ENCODE peak calls at places on chromosomes 1 and 21, in nine cellular contexts. O is transverse colon, W is endothelial cell of umbilical vein, X is HCT116, J is esophagus muscularis mucosa, V is prostate gland, I is GM12891, P is HepG2, F is sigmoid colon. U is an unnamed sample.

GRCh38 chr1:230752407-230752806 is 5.2 kb downstream of the CAPN9 start:
- DNase-seq in I (no peak), F (no peak), V (peak; percentile 88), J (no peak), O (peak; percentile 88), X (no peak), W (no peak), P (no peak), U (peak; percentile 82)

GRCh38 chr1:200925821-200926220 is 31.1 kb downstream of the INAVA start:
- DNase-seq in F (no peak), X (no peak), W (no peak), I (no peak), J (no peak), V (no peak), O (no peak), P (no peak), U (no peak)

GRCh38 chr1:73674945-73675561 is 522.9 kb downstream of the LRRIQ3 start:
- DNase-seq in P (no peak), J (no peak), O (no peak), V (no peak), F (no peak), I (no peak), W (peak; percentile 28), X (no peak), U (no peak)

GRCh38 chr1:179599623-179600249 is 8.1 kb downstream of the TDRD5 start:
- DNase-seq in W (peak; percentile 40), O (peak; percentile 35), P (peak; percentile 48), J (no peak), I (no peak), X (peak; percentile 44), F (no peak), V (peak; percentile 49), U (no peak)

GRCh38 chr1:96281491-96281890 is 440.1 kb upstream of the PTBP2 start:
- DNase-seq in O (no peak), J (no peak), X (no peak), V (no peak), P (no peak), I (no peak), F (no peak), W (no peak), U (no peak)

GRCh38 chr1:44002606-44003157 is 11.3 kb downstream of the CCDC24 start:
- DNase-seq in I (no peak), W (no peak), V (no peak), O (no peak), F (no peak), X (no peak), J (no peak), P (no peak), U (no peak)

GRCh38 chr21:25220169-25220568 is 387.1 kb downstream of the MRPL39 start:
- DNase-seq in V (no peak), W (no peak), X (no peak), F (no peak), I (no peak), P (no peak), J (no peak), O (no peak), U (no peak)

GRCh38 chr21:25639922-25640670 is 1.0 kb downstream of the JAM2 start:
- DNase-seq in F (peak; percentile 73), X (no peak), W (peak; percentile 21), I (no peak), O (no peak), J (no peak), V (peak; percentile 5), P (no peak), U (no peak)

GRCh38 chr1:75616436-75617433 is 5.8 kb upstream of the SLC44A5 start:
- DNase-seq in P (no peak), I (no peak), O (no peak), F (no peak), V (no peak), X (no peak), J (no peak), W (peak; percentile 61), U (no peak)

GRCh38 chr1:27745466-27745865 is 19.7 kb downstream of the FAM76A start:
- DNase-seq in I (no peak), V (no peak), F (no peak), P (no peak), W (no peak), O (no peak), X (no peak), J (no peak), U (no peak)

GRCh38 chr1:21277178-21277577 is 13.1 kb downstream of the ECE1 start:
- DNase-seq in V (no peak), O (no peak), F (peak; percentile 66), P (no peak), W (peak; percentile 43), J (no peak), X (no peak), I (no peak), U (no peak)

DNA sequence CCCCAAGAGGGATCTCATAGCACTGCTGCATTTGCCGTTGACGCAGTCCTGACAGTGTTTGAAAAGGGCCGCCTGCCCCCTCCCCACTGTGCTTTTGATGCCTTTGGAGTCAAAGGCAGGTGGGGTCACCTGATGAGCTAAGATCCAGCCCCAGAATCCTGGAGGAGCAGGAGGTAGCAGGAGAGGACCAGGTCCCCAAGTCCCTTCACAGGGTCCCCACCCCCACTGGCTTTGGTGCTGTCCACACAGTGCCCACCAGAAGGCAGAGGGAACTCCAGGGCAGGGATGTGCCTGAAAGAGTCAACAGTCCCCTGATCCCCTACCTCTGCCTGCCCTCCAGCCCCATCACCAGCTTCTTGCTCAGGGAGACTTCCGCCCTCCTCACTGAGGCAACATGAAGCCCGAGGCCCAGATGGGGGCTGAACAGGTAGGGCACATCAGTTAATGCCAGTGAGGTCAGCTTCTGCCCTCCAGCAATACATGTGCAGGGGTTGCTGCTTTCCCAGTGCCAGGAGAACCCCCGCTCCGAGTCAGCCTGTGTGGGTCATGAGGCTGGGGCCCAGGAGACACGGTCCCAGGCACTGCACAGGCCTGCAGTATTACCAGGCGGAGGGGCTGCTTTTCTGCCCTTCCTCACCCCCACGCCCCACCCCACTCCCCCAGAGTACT is 8.8 kb upstream of the KCNC4 start:
- DNase-seq in W (no peak), F (no peak), O (no peak), V (no peak), X (no peak), I (no peak), J (no peak), P (no peak), U (no peak)
- TF ChIP-seq POLR2A in W (no peak), F (no peak), O (no peak), V (no peak), X (no peak), I (no peak), J (no peak), P (no peak), U (no peak)

GRCh38 chr1:29542476-29543015 is 306.2 kb downstream of the PTPRU start:
- DNase-seq in X (no peak), W (no peak), V (no peak), O (no peak), J (no peak), I (no peak), P (no peak), F (peak; percentile 58), U (no peak)
- TF ChIP-seq POLR2AphosphoS5 in X (no peak), W (no peak), V (no peak), O (no peak), J (no peak), I (no peak), P (no peak), F (no peak), U (no peak)

GRCh38 chr1:6280761-6281451 is 20.0 kb upstream of the GPR153 start:
- DNase-seq in X (no peak), F (no peak), O (no peak), I (no peak), W (no peak), J (no peak), P (peak; percentile 54), V (no peak), U (no peak)
- TF ChIP-seq POLR2A in X (no peak), F (no peak), O (no peak), I (no peak), W (no peak), J (no peak), P (no peak), V (no peak), U (no peak)

DNA sequence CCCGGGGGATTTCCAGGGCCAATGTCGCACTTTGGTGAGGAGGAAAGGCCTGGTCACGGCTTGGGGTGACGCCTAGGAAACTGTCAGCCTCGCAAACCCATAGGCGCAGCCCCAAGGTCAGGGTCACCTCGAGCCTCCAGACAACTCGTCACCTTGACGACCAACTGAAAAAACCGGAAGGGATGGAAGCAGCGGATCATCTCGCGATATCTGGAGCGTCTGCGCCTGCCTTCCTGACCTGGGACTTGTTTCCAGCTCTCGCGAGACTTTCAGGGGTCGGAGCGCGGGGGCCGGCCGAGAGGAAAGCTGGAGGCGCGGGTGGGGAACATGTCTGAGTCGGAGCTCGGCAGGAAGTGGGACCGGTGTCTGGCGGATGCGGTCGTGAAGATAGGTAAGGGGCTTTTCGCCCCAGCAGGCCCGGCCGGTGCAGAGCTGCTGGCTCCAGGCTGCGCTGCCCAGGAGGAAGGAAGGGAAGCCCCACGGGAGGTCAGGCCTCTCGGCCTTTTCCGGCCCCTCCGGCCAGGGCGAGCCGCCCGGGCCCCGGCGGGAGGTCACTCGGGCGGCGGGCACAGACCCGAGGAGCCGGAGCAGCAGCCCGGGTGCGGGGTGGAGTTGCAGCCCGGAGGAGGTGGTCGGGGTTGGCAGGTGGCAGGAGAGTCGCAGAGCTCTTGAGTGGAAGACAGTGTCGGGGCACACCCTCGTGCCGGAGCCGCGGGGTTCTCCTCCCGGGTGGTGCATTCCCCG is 47.2 kb upstream of the NBL1 start:
- DNase-seq in W (peak; percentile 97), J (peak; percentile 99), P (peak; percentile 99), O (peak; percentile 98), V (peak; percentile 96), X (peak; percentile 96), F (peak; percentile 99), I (peak; percentile 79), U (peak; percentile 96)
- TF ChIP-seq POLR2AphosphoS5 in W (peak; percentile 73), J (peak; percentile 92), P (peak; percentile 81), O (peak; percentile 90), V (peak; percentile 86), X (peak; percentile 80), F (peak; percentile 92), I (peak; percentile 74), U (peak; percentile 74)

GRCh38 chr1:234961468-234962339 is 166.9 kb downstream of the TOMM20 start:
- DNase-seq in V (peak; percentile 69), I (no peak), W (peak; percentile 68), J (no peak), O (no peak), X (no peak), P (no peak), F (peak; percentile 56), U (no peak)
- TF ChIP-seq POLR2A in V (no peak), I (peak; percentile 78), W (no peak), J (no peak), O (peak; percentile 72), X (no peak), P (no peak), F (no peak), U (no peak)

GRCh38 chr1:108646661-108647269 is 14.1 kb downstream of the HENMT1 start:
- DNase-seq in W (peak; percentile 14), X (no peak), O (peak; percentile 89), I (no peak), P (peak; percentile 84), F (peak; percentile 79), J (no peak), V (peak; percentile 50), U (peak; percentile 64)
- TF ChIP-seq POLR2AphosphoS5 in W (no peak), X (no peak), O (peak; percentile 14), I (no peak), P (no peak), F (no peak), J (no peak), V (peak; percentile 65), U (peak; percentile 75)

GRCh38 chr1:45340816-45341215 is 576 bp upstream of the MUTYH start:
- DNase-seq in I (no peak), F (no peak), J (no peak), V (no peak), W (no peak), O (no peak), X (no peak), P (peak; percentile 18), U (no peak)
- TF ChIP-seq POLR2A in I (no peak), F (no peak), J (no peak), V (no peak), W (no peak), O (no peak), X (no peak), P (no peak), U (no peak)

U was measured in breast epithelium.